ENCODE peak calls at places on chromosomes 2 and 18, in seven cellular contexts. E is endothelial cell of umbilical vein, G is keratinocyte, C is K562, I is foreskin keratinocyte, S is H9, K is AG04450. M is an unnamed sample.

GRCh38 chr2:41495050-41495449 is 552.8 kb upstream of the PKDCC start:
- DNase-seq in G (no peak), C (peak), E (no peak), S (no peak), K (no peak), I (peak), M (no peak)

GRCh38 chr2:239402666-239403065 is 1.8 kb upstream of the HDAC4 start:
- DNase-seq in E (no peak), K (no peak), G (no peak), C (no peak), I (no peak), S (no peak), M (no peak)

GRCh38 chr2:108855194-108855593 is 68.6 kb downstream of the CCDC138 start:
- DNase-seq in S (no peak), C (no peak), E (peak), K (no peak), I (peak), G (no peak), M (no peak)

GRCh38 chr2:19124135-19124534 is 234.3 kb downstream of the OSR1 start:
- DNase-seq in C (no peak), K (peak), S (no peak), G (peak), E (no peak), I (peak), M (peak)

GRCh38 chr2:126891681-126892500 is 6.8 kb upstream of the TEX51 start:
- DNase-seq in G (no peak), K (no peak), I (no peak), C (no peak), E (no peak), S (peak), M (no peak)

GRCh38 chr2:143435112-143435511 is 305.9 kb downstream of the ARHGAP15 start:
- DNase-seq in G (no peak), C (no peak), I (no peak), E (peak), K (no peak), S (no peak), M (no peak)

GRCh38 chr18:34936772-34937171 is 104.4 kb upstream of the MAPRE2 start:
- DNase-seq in S (no peak), C (no peak), K (no peak), E (no peak), I (no peak), G (no peak), M (no peak)

GRCh38 chr2:238358763-238359162 is 38.4 kb downstream of the TRAF3IP1 start:
- DNase-seq in S (no peak), K (no peak), G (no peak), I (no peak), C (no peak), E (no peak), M (no peak)

GRCh38 chr2:121707344-121707919 is 29.2 kb downstream of the NIFK start:
- DNase-seq in C (no peak), I (no peak), S (no peak), G (no peak), K (no peak), E (no peak), M (no peak)

GRCh38 chr2:237766334-237766733 is 32.2 kb upstream of the RBM44 start:
- DNase-seq in K (no peak), S (no peak), C (no peak), E (no peak), I (no peak), G (no peak), M (no peak)

GRCh38 chr2:119049968-119050657 is 108.1 kb downstream of the MARCO start:
- DNase-seq in K (no peak), S (peak), E (no peak), G (no peak), C (peak), I (no peak), M (no peak)

GRCh38 chr2:109685453-109685852 is 71.3 kb downstream of the SOWAHC start:
- DNase-seq in K (no peak), E (no peak), I (no peak), G (no peak), C (no peak), S (no peak), M (no peak)

GRCh38 chr2:56741601-56742102 is 557.9 kb downstream of the CCDC85A start:
- DNase-seq in C (no peak), I (peak), G (peak), K (no peak), E (peak), S (no peak), M (peak)

GRCh38 chr2:209525834-209526281 is 102.0 kb downstream of the MAP2 start:
- DNase-seq in S (no peak), C (no peak), I (peak), E (peak), G (no peak), K (peak), M (no peak)

GRCh38 chr2:148179724-148180123 is 158.8 kb downstream of the MBD5 start:
- DNase-seq in C (no peak), E (no peak), G (no peak), K (no peak), S (no peak), I (no peak), M (no peak)

GRCh38 chr2:39932198-39932597 is 153.1 kb upstream of the THUMPD2 start:
- DNase-seq in K (no peak), E (no peak), G (peak), C (no peak), I (peak), S (no peak), M (no peak)

GRCh38 chr18:12628706-12629702 is 28.9 kb downstream of the SPIRE1 start:
- DNase-seq in E (peak), C (no peak), G (no peak), S (no peak), K (peak), I (peak), M (peak)

GRCh38 chr2:164655750-164656149 is 34.5 kb upstream of the GRB14 start:
- DNase-seq in C (no peak), I (no peak), K (no peak), E (peak), S (no peak), G (no peak), M (no peak)

GRCh38 chr2:82896117-82896516 is 1563.0 kb downstream of the SUCLG1 start:
- DNase-seq in I (no peak), K (no peak), C (no peak), S (no peak), E (no peak), G (no peak), M (no peak)

GRCh38 chr2:162711832-162712540 is 126.6 kb downstream of the KCNH7 start:
- DNase-seq in I (no peak), S (no peak), E (no peak), K (no peak), C (no peak), G (no peak), M (no peak)

GRCh38 chr2:127599211-127599610 is 46.7 kb upstream of the GPR17 start:
- DNase-seq in S (no peak), K (no peak), G (no peak), C (no peak), I (no peak), E (peak), M (no peak)

GRCh38 chr2:29075894-29076700 is 1.8 kb upstream of the PCARE start:
- DNase-seq in S (no peak), G (no peak), K (no peak), E (no peak), I (no peak), C (no peak), M (no peak)

GRCh38 chr2:7902251-7902765 is 779.5 kb upstream of the ID2 start:
- DNase-seq in C (no peak), S (no peak), E (no peak), K (no peak), I (no peak), G (no peak), M (no peak)

GRCh38 chr2:132804045-132804444 is 134.0 kb upstream of the LYPD1 start:
- DNase-seq in I (peak), C (no peak), S (no peak), K (peak), G (no peak), E (peak), M (no peak)

GRCh38 chr2:187034434-187034833 is 185.5 kb upstream of the ZSWIM2 start:
- DNase-seq in G (no peak), E (no peak), S (no peak), K (no peak), C (no peak), I (no peak), M (no peak)

GRCh38 chr2:230542751-230543150 is 126.8 kb downstream of the SP100 start:
- DNase-seq in S (no peak), C (no peak), K (no peak), E (no peak), G (no peak), I (no peak), M (no peak)

GRCh38 chr2:230540332-230540731 is 124.3 kb downstream of the SP100 start:
- DNase-seq in K (no peak), E (no peak), S (no peak), I (no peak), G (no peak), C (no peak), M (no peak)

GRCh38 chr2:230537531-230537976 is 121.6 kb downstream of the SP100 start:
- DNase-seq in G (no peak), S (no peak), I (no peak), K (no peak), E (no peak), C (no peak), M (no peak)

DNA sequence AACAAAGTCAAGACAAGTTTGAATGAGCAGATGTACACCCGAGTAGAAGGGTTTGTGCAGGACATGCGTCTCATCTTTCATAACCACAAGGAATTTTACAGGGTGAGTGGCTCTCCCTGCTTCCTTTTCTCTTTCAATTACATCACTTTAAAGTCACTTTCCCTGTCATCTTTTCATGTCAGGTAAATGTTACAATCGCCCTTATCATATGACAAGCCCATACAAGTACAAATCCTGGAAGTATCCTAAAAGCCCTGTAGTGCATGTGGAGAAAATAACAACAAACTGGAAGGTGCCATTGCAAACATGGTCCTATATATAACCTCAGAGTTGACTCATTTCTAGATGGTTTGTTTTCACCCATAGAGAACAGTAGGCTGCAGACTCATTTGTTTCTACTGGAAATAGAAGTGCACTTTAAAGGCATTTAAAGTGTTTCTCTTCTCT is 126.0 kb downstream of the SP100 start:
- DNase-seq in E (no peak), C (no peak), K (no peak), S (no peak), G (peak), I (peak), M (peak)
- H3K27ac ChIP-seq in E (no peak), C (no peak), K (no peak), S (no peak), G (no peak), I (no peak), M (no peak)

GRCh38 chr2:233416706-233417105 is 62.4 kb downstream of the DGKD start:
- DNase-seq in K (no peak), I (no peak), E (no peak), G (no peak), S (no peak), C (no peak), M (no peak)

GRCh38 chr2:233418761-233419625 is 64.7 kb downstream of the DGKD start:
- DNase-seq in G (no peak), K (no peak), E (peak), C (no peak), S (no peak), I (no peak), M (no peak)

GRCh38 chr2:233419626-233420431 is 65.5 kb downstream of the DGKD start:
- DNase-seq in S (no peak), E (no peak), G (no peak), C (no peak), K (no peak), I (no peak), M (no peak)

GRCh38 chr2:233417282-233417681 is 63.0 kb downstream of the DGKD start:
- DNase-seq in E (no peak), C (no peak), S (no peak), I (no peak), G (no peak), K (no peak), M (no peak)

GRCh38 chr2:233418052-233418760 is 63.9 kb downstream of the DGKD start:
- DNase-seq in I (no peak), K (no peak), G (no peak), E (peak), C (no peak), S (no peak), M (no peak)
- H3K27ac ChIP-seq in I (no peak), K (peak), G (no peak), E (peak), C (no peak), S (no peak), M (no peak)

DNA sequence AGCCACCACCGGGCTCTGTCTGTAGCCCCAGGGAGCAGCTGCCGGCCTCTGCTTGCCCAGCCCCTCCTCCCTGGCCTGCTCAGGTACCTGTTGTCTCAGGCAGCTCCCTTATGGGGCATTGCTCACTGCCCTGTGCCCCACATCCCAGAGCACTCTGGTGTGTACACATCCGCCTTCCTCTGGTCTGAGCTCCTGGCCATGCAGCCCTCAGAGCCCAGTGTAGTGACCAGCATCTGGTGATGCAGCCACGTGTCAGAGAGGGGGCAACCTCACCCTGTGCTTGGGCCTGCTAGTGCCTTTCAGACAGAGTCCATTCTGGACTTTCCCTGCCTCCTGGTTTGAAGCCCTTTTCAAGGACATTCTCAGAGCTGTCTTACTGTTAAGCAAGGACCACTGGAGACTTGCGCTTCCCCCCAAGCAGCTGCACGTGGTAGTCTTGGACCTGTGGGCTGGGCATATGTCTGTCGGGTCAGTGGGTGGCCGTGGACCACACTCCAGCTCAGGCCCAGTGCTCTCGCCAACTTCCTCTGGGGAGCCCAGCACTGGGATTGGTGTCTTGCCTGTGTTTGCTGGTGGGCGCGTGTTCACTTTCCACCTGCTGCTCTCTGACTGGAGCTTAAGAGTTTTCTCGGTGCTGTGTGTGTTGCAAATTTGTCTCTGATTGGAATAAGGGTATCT is 30.7 kb downstream of the DGKD start:
- DNase-seq in C (no peak), E (no peak), I (peak), S (no peak), G (peak), K (no peak), M (peak)
- H3K27ac ChIP-seq in C (no peak), E (no peak), I (no peak), S (no peak), G (no peak), K (no peak), M (no peak)

DNA sequence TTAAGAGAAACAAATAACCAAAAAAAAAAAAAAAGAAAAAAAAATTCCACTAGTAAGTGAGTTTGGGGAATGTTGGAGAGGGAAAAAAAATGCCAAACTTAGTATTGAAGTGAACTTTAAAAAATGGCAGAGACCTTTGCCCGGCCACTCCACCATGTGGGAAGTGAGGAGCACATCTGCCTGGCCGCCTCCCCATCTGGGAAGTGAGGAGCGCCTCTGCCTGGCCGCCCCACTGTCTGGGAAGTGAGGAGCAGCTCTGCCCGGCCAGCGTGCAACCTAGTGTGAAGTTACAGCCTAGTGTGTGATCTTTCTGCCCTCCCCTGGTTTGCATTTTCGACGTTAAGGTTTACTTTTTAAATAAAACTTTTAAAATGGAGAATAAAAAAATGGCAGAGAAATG is 33.9 kb upstream of the VIT start:
- DNase-seq in C (no peak), E (no peak), G (no peak), I (no peak), K (no peak), S (no peak), M (no peak)
- H3K27ac ChIP-seq in C (no peak), E (no peak), G (no peak), I (no peak), K (no peak), S (no peak), M (no peak)

GRCh38 chr2:230713331-230714121 is 884 bp downstream of the CAB39 start:
- DNase-seq in K (no peak), I (no peak), G (no peak), E (peak), C (peak), S (peak), M (no peak)

GRCh38 chr2:230717595-230717994 is 5.0 kb downstream of the CAB39 start:
- DNase-seq in C (no peak), I (no peak), S (no peak), K (no peak), G (no peak), E (no peak), M (no peak)

GRCh38 chr2:230714122-230714453 is 1.4 kb downstream of the CAB39 start:
- DNase-seq in G (no peak), S (no peak), E (peak), C (peak), K (no peak), I (peak), M (no peak)

GRCh38 chr2:230716588-230716987 is 3.9 kb downstream of the CAB39 start:
- DNase-seq in K (no peak), C (no peak), G (no peak), E (no peak), I (no peak), S (no peak), M (no peak)

GRCh38 chr2:230715201-230715600 is 2.6 kb downstream of the CAB39 start:
- DNase-seq in E (peak), G (no peak), I (no peak), K (no peak), C (peak), S (no peak), M (no peak)
- H3K27ac ChIP-seq in E (no peak), G (peak), I (peak), K (no peak), C (peak), S (no peak), M (peak)

GRCh38 chr2:95041060-95041823 is 15.7 kb downstream of the MAL start:
- DNase-seq in S (no peak), K (no peak), C (no peak), E (no peak), I (no peak), G (no peak), M (no peak)

GRCh38 chr2:95040470-95040869 is 15.0 kb downstream of the MAL start:
- DNase-seq in C (no peak), G (no peak), I (no peak), K (no peak), S (no peak), E (no peak), M (no peak)

GRCh38 chr2:95039410-95039809 is 13.9 kb downstream of the MAL start:
- DNase-seq in C (no peak), I (no peak), K (no peak), E (no peak), G (no peak), S (no peak), M (no peak)

GRCh38 chr2:95041824-95042442 is 16.4 kb downstream of the MAL start:
- DNase-seq in E (no peak), S (no peak), C (no peak), G (no peak), I (no peak), K (no peak), M (no peak)

GRCh38 chr2:95039978-95040377 is 14.5 kb downstream of the MAL start:
- DNase-seq in I (no peak), E (no peak), S (no peak), C (no peak), K (no peak), G (no peak), M (no peak)
- H3K27ac ChIP-seq in I (no peak), E (no peak), S (no peak), C (no peak), K (no peak), G (no peak), M (no peak)

GRCh38 chr2:27251786-27252185 is 11.1 kb downstream of the SLC30A3 start:
- DNase-seq in E (no peak), I (no peak), K (no peak), S (no peak), G (no peak), C (no peak), M (no peak)

GRCh38 chr2:27249077-27249890 is 13.6 kb downstream of the SLC30A3 start:
- DNase-seq in K (no peak), C (no peak), I (no peak), E (peak), S (no peak), G (no peak), M (no peak)

GRCh38 chr2:27250652-27251379 is 12.0 kb downstream of the SLC30A3 start:
- DNase-seq in C (no peak), I (no peak), K (no peak), G (no peak), S (no peak), E (no peak), M (no peak)

GRCh38 chr2:27247893-27248292 is 15.0 kb downstream of the SLC30A3 start:
- DNase-seq in G (no peak), C (no peak), S (no peak), K (no peak), I (no peak), E (no peak), M (no peak)

GRCh38 chr2:27249891-27250651 is 12.8 kb downstream of the SLC30A3 start:
- DNase-seq in K (no peak), S (peak), E (peak), I (no peak), C (peak), G (no peak), M (no peak)
- H3K27ac ChIP-seq in K (no peak), S (no peak), E (no peak), I (no peak), C (peak), G (no peak), M (no peak)

DNA sequence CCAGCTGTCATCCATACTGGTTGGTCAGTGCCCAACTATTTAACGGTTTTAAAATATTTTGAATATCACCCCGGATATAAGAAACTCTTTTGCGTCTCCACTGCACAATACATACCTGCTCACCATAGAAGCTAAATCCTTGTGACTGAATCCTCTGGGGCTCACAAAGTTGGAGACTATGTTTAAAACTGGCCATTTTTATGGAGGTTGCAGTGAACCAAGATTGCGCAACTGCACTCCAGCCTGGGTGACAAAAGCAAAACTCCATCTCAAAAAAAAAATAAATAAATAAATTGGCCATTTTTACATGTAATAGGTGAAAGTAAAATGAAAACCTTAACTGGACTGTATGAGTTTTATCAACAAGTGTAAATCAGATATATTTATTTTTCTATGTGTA is 55.6 kb upstream of the TMEM17 start:
- DNase-seq in C (no peak), E (no peak), S (no peak), K (no peak), G (no peak), I (no peak), M (no peak)
- H3K27ac ChIP-seq in C (no peak), E (no peak), S (no peak), K (no peak), G (no peak), I (no peak), M (no peak)

GRCh38 chr2:217949448-217949847 is 53.3 kb downstream of the TNS1 start:
- DNase-seq in G (no peak), E (no peak), S (no peak), C (no peak), I (peak), K (no peak), M (no peak)
- H3K27ac ChIP-seq in G (no peak), E (no peak), S (no peak), C (no peak), I (no peak), K (no peak), M (no peak)